ENCODE peak calls at places on chromosomes 3 and 15, in ten cellular contexts. M is uterus; Q is heart right ventricle; Z is adipocyte; H is CD8-positive, alpha-beta T cell; P is neural progenitor cell; D is transverse colon; X is pancreas; L is OCI-LY7; B is tibial artery. R is an unnamed sample.

GRCh38 chr3:49779378-49780079 is 6.8 kb downstream of the IP6K1 start:
- DNase-seq in M (no peak), Q (no peak), Z (no peak), H (no peak), P (no peak), D (no peak), X (no peak), L (no peak), B (no peak), R (no peak)

GRCh38 chr3:141877911-141878310 is 1.5 kb downstream of the ATP1B3 start:
- DNase-seq in M (no peak), Q (no peak), Z (peak; percentile 63), H (no peak), P (peak; percentile 28), D (no peak), X (no peak), L (peak; percentile 64), B (no peak), R (no peak)

GRCh38 chr3:126039870-126040269 is 44.1 kb downstream of the SLC41A3 start:
- DNase-seq in M (no peak), Q (no peak), Z (no peak), H (no peak), P (no peak), D (no peak), X (no peak), L (no peak), B (no peak), R (peak; percentile 9)

GRCh38 chr3:157467165-157467564 is 30.5 kb downstream of the PTX3 start:
- DNase-seq in M (no peak), Q (no peak), Z (peak; percentile 56), H (no peak), P (no peak), D (no peak), X (no peak), L (no peak), B (no peak), R (no peak)

GRCh38 chr3:141147657-141148056 is 84.0 kb upstream of the PXYLP1 start:
- DNase-seq in M (no peak), Q (no peak), Z (no peak), H (no peak), P (no peak), D (no peak), X (no peak), L (no peak), B (no peak), R (no peak)

GRCh38 chr15:23648920-23649515 is 1.4 kb upstream of the MAGEL2 start:
- DNase-seq in M (no peak), Q (no peak), Z (peak; percentile 25), H (no peak), P (peak; percentile 69), D (peak; percentile 40), X (peak; percentile 46), L (peak; percentile 20), B (no peak), R (peak; percentile 48)

GRCh38 chr15:43210172-43210745 is 10.6 kb downstream of the EPB42 start:
- DNase-seq in M (no peak), Q (no peak), Z (no peak), H (no peak), P (no peak), D (no peak), X (no peak), L (no peak), B (no peak), R (no peak)

GRCh38 chr3:51715231-51716058 is 8.6 kb downstream of the GRM2 start:
- DNase-seq in M (no peak), Q (no peak), Z (no peak), H (peak; percentile 35), P (no peak), D (no peak), X (no peak), L (no peak), B (no peak), R (peak; percentile 24)

GRCh38 chr15:67827561-67828378 is 2.5 kb downstream of the SKOR1 start:
- DNase-seq in M (no peak), Q (no peak), Z (no peak), H (no peak), P (peak; percentile 75), D (no peak), X (no peak), L (no peak), B (no peak), R (no peak)

GRCh38 chr15:67828379-67828968 is 3.2 kb downstream of the SKOR1 start:
- DNase-seq in M (no peak), Q (no peak), Z (no peak), H (no peak), P (peak; percentile 34), D (no peak), X (no peak), L (no peak), B (no peak), R (no peak)

GRCh38 chr15:67826717-67827560 is 1.6 kb downstream of the SKOR1 start:
- DNase-seq in M (no peak), Q (no peak), Z (no peak), H (no peak), P (peak; percentile 44), D (no peak), X (no peak), L (no peak), B (no peak), R (no peak)

GRCh38 chr15:67829647-67830504 is 4.6 kb downstream of the SKOR1 start:
- DNase-seq in M (no peak), Q (no peak), Z (no peak), H (no peak), P (peak; percentile 41), D (no peak), X (no peak), L (no peak), B (no peak), R (no peak)

DNA sequence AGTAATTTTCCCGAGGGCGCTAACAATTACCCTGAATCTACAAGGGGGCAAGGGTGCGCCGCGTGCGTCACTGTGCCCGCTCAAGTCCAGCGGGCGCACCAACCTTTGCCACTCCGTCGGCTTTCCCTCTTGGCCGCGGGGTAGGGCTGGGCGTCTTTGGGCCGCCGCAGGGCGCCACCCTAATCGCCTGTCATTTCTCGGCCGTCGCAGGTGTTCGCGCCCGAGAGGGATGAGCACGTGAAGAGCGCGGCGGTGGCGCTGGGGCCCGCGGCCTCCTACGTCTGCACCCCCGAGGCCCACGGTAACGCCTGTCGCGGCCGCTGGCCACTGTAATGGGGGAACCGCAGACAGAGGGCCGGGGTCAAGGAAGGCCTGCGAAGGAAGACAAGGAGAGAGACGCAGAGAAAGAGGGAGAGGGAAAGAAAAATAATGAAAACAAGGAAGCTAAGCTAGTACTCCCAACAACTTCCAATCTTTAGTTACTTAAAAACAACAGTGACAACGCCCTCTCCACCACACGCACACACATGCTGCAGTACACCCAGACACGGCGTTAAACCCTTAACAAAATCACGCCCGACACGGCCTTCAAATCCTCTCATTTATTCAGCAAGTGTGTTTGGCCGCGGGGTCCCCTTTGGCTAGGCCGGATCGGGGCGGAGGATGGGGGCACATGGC is 3.8 kb downstream of the SKOR1 start:
- DNase-seq in M (no peak), Q (no peak), Z (no peak), H (no peak), P (peak; percentile 56), D (no peak), X (no peak), L (no peak), B (no peak), R (no peak)
- H3K4me1 ChIP-seq in M (peaks cover 35% of the 10 kb centered on the region), Q (peaks cover 17% of the 10 kb centered on the region), Z (peaks cover 21% of the 10 kb centered on the region), H (peaks cover 56% of the 10 kb centered on the region), P (peaks cover 54% of the 10 kb centered on the region), D (peaks cover 74% of the 10 kb centered on the region), X (peaks cover 7% of the 10 kb centered on the region), L (peaks cover 17% of the 10 kb centered on the region), B (peaks cover 69% of the 10 kb centered on the region), R (peaks cover 79% of the 10 kb centered on the region)

DNA sequence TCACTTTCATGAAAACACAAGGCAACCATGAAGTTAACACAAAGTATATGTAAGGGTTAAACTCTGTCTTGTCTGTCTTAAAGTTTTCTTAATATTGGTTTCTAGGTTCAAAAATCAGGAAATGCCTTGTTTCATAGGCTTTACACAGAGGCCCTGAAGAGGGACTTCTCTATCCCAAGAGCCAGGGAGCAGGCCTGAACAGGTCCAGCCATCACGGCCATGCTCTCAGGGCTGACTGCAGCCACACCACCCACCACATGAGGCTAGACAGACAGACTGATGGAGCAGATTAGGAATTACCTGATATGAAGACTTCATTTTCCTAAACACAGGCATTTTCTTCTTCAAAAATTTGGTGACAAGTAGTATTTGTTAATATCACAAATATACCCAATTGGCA is 502.9 kb downstream of the GABRG3 start:
- DNase-seq in M (no peak), Q (no peak), Z (no peak), H (no peak), P (no peak), D (no peak), X (no peak), L (no peak), B (no peak), R (no peak)
- H3K9me3 ChIP-seq in M (no peaks in the 10 kb centered on the region), Q (peaks cover 6% of the 10 kb centered on the region), Z (no peaks in the 10 kb centered on the region), H (no peaks in the 10 kb centered on the region), P (no peaks in the 10 kb centered on the region), D (no peaks in the 10 kb centered on the region), X (no peaks in the 10 kb centered on the region), L (no peaks in the 10 kb centered on the region), B (no peaks in the 10 kb centered on the region), R (no peaks in the 10 kb centered on the region)

GRCh38 chr15:52699457-52699856 is 20.3 kb upstream of the ATOSA start:
- DNase-seq in M (no peak), Q (no peak), Z (no peak), H (no peak), P (peak; percentile 67), D (no peak), X (no peak), L (no peak), B (no peak), R (no peak)

GRCh38 chr15:52706091-52706490 is 26.9 kb upstream of the ATOSA start:
- DNase-seq in M (no peak), Q (no peak), Z (no peak), H (no peak), P (no peak), D (no peak), X (no peak), L (no peak), B (no peak), R (no peak)

GRCh38 chr15:52698514-52698913 is 19.3 kb upstream of the ATOSA start:
- DNase-seq in M (no peak), Q (no peak), Z (peak; percentile 6), H (no peak), P (no peak), D (no peak), X (no peak), L (no peak), B (no peak), R (no peak)

DNA sequence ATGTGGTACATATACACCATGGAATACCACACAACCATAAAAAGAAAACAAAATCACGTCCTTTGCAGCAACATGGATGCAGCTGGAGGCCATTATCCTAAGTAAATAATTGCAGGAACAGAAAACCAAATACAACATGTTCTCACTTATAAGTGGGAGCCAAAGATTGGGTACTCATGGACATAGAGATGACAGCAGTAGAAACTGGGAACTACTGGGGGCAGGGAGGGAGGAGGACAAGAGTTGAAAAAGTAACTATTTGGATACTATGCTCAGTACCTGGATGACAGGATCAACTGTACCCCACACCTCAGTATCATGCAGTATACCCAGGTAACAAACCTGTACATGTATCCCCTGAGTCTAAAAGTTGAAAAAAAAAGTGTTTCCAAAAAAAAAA is 23.2 kb upstream of the ATOSA start:
- DNase-seq in M (no peak), Q (no peak), Z (no peak), H (no peak), P (no peak), D (no peak), X (no peak), L (no peak), B (no peak), R (no peak)
- H3K4me1 ChIP-seq in M (no peaks in the 10 kb centered on the region), Q (no peaks in the 10 kb centered on the region), Z (peaks cover 7% of the 10 kb centered on the region), H (no peaks in the 10 kb centered on the region), P (peaks cover 27% of the 10 kb centered on the region), D (peaks cover 4% of the 10 kb centered on the region), X (no peaks in the 10 kb centered on the region), L (peaks cover 45% of the 10 kb centered on the region), B (no peaks in the 10 kb centered on the region), R (no peaks in the 10 kb centered on the region)

DNA sequence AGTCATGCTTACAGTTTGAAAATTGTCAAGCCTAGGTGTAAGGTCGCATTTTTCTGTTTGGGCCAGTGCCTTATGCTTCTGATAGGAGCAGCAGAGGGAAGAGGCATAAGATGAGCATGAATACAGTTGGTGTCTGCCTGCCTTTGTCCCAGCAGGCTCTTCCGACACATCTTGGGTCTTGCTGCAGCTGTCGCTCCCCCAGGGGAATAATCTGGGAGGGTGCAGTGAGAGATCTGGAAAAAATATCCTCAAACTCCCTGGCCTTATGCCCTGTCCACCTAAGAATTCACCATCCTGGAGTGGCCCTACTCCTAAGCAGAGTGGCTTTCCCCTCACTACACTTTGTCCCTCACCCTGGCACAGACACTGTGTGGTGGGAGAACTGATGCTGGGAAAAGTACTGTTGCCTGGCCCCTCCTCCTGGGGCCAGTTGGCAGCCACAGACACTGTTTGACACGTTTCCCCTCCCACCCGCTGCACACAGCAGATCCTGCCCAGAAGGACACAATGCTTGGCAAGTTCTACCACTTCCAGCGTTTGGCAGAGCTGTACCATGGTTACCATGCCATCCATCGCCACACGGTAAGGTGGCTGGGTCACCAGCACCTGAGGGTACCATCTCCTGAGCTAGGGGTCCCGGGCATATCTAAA is 21.1 kb upstream of the RHO start:
- DNase-seq in M (no peak), Q (peak; percentile 56), Z (no peak), H (no peak), P (no peak), D (no peak), X (no peak), L (no peak), B (peak; percentile 28), R (no peak)
- H3K9me3 ChIP-seq in M (no peaks in the 10 kb centered on the region), Q (no peaks in the 10 kb centered on the region), Z (no peaks in the 10 kb centered on the region), H (no peaks in the 10 kb centered on the region), P (no peaks in the 10 kb centered on the region), D (no peaks in the 10 kb centered on the region), X (no peaks in the 10 kb centered on the region), L (no peaks in the 10 kb centered on the region), B (no peaks in the 10 kb centered on the region), R (no peaks in the 10 kb centered on the region)

R was measured in stomach.